ENCODE peak calls at places on chromosomes 12 and 14, in four cellular contexts. One of them, this sample, is unnamed. For H3K4me1, the result is how much of the 10 kb centered on the place peaks cover.

GRCh38 chr14:61690982-61691381 is 4.3 kb upstream of the HIF1A start:
- DNase-seq in stomach: no peak
- DNase-seq in A549: no peak
- DNase-seq in right lobe of liver: no peak
- DNase-seq in this sample: no peak

GRCh38 chr14:32217301-32217700 is 14.2 kb upstream of the RNU6-8 start:
- DNase-seq in right lobe of liver: no peak
- DNase-seq in A549: no peak
- DNase-seq in stomach: no peak
- DNase-seq in this sample: no peak

GRCh38 chr12:111367661-111368221 is 1.2 kb downstream of the PHETA1 start:
- DNase-seq in right lobe of liver: peak
- DNase-seq in stomach: peak
- DNase-seq in A549: peak
- DNase-seq in this sample: peak

GRCh38 chr14:33401326-33401725 is 462.6 kb downstream of the NPAS3 start:
- DNase-seq in A549: no peak
- DNase-seq in stomach: no peak
- DNase-seq in right lobe of liver: no peak
- DNase-seq in this sample: no peak

GRCh38 chr14:73324536-73324932 is 87.2 kb downstream of the PAPLN start:
- DNase-seq in right lobe of liver: no peak
- DNase-seq in A549: no peak
- DNase-seq in stomach: no peak
- DNase-seq in this sample: no peak

GRCh38 chr12:113007166-113007565 is 28.8 kb downstream of the OAS2 start:
- DNase-seq in right lobe of liver: no peak
- DNase-seq in A549: peak
- DNase-seq in stomach: no peak
- DNase-seq in this sample: no peak

GRCh38 chr12:3542911-3543310 is 51.9 kb downstream of the PRMT8 start:
- DNase-seq in A549: no peak
- DNase-seq in stomach: no peak
- DNase-seq in right lobe of liver: no peak
- DNase-seq in this sample: no peak

GRCh38 chr14:29111554-29111953 is 345.0 kb downstream of the FOXG1 start:
- DNase-seq in right lobe of liver: no peak
- DNase-seq in stomach: no peak
- DNase-seq in A549: no peak
- DNase-seq in this sample: no peak

DNA sequence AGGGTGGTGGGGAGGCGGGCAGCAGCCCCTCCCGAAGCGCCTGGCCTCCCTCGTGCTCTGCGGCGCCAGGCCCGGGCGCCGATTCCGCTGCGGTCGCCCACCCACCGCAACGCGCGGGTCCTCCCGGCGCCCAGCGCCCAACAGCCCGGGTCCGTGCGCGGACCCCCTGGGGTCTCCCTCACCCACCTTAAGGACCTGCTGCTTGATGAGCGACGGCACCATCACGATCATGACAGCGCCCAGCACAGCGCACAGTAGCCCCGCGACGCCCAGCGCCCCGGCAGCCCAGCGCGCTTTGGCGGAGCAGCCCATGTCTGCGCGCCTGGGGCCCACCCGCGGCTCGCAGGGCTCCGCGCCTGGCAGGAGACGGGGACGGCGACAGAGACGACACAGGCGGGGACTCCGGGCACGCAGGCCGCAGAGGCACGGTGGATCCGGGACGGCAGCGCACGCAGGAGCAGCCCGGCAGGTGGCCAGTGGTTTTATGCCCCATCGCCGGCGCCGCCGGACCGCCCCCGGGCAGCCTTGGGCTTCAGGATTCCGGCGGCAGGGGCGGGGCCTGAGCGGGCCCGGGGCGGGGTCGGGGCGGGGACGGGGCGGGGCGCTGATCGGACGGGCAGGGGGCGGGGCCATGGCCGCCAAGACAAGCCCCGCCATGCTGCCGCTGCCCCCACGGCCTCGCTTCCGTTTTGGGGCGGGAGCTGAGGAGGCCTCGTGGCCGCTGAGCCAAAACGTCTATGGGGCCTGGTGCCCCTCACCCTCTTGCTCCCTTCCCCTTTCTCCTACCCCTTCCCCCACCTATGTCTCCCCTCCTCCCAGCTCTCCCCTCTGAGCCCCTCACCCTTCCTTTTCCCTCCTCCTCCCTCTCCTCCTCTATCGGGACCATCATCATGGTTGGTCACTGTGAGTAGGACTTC is at the start of gene SCARB1:
- DNase-seq in right lobe of liver: peak
- DNase-seq in A549: peak
- DNase-seq in stomach: peak
- DNase-seq in this sample: peak
- TF ChIP-seq POLR2A in right lobe of liver: peak
- TF ChIP-seq POLR2A in A549: peak
- TF ChIP-seq POLR2A in stomach: no peak
- TF ChIP-seq POLR2A in this sample: peak

GRCh38 chr12:96048392-96048969 is 13.1 kb upstream of the LTA4H start:
- DNase-seq in A549: peak
- DNase-seq in stomach: no peak
- DNase-seq in right lobe of liver: no peak
- DNase-seq in this sample: no peak

GRCh38 chr12:96045566-96045965 is 10.2 kb upstream of the LTA4H start:
- DNase-seq in A549: no peak
- DNase-seq in stomach: no peak
- DNase-seq in right lobe of liver: no peak
- DNase-seq in this sample: no peak

GRCh38 chr12:96047621-96048211 is 12.3 kb upstream of the LTA4H start:
- DNase-seq in stomach: peak
- DNase-seq in A549: peak
- DNase-seq in right lobe of liver: no peak
- DNase-seq in this sample: peak

GRCh38 chr12:96046543-96047137 is 11.3 kb upstream of the LTA4H start:
- DNase-seq in A549: no peak
- DNase-seq in right lobe of liver: no peak
- DNase-seq in stomach: no peak
- DNase-seq in this sample: no peak

DNA sequence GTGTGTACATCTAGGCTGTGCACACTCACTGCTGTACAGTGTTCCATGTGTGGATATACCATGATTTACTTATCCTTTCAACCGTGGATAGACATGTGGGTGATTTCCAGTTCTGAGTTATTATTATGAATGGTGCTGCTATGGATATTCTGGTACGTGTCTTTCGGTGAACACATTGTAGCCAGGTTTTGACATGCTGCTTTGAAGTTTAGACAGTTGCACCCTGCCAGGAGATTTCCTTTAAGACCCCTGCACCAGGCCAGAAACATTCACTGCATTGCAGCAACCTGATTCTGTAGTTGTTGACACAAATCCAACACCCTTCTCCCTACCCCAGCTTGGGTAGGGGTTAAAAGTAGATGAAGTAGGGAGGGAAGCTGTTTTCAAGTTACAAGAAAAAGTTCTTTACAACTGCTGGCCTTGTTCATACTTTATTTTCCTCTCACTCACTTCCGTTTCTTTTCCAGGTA is 11.8 kb upstream of the LTA4H start:
- DNase-seq in A549: no peak
- DNase-seq in right lobe of liver: no peak
- DNase-seq in stomach: no peak
- DNase-seq in this sample: no peak
- H3K4me3 ChIP-seq in A549: no peak
- H3K4me3 ChIP-seq in right lobe of liver: no peak
- H3K4me3 ChIP-seq in stomach: no peak
- H3K4me3 ChIP-seq in this sample: no peak

DNA sequence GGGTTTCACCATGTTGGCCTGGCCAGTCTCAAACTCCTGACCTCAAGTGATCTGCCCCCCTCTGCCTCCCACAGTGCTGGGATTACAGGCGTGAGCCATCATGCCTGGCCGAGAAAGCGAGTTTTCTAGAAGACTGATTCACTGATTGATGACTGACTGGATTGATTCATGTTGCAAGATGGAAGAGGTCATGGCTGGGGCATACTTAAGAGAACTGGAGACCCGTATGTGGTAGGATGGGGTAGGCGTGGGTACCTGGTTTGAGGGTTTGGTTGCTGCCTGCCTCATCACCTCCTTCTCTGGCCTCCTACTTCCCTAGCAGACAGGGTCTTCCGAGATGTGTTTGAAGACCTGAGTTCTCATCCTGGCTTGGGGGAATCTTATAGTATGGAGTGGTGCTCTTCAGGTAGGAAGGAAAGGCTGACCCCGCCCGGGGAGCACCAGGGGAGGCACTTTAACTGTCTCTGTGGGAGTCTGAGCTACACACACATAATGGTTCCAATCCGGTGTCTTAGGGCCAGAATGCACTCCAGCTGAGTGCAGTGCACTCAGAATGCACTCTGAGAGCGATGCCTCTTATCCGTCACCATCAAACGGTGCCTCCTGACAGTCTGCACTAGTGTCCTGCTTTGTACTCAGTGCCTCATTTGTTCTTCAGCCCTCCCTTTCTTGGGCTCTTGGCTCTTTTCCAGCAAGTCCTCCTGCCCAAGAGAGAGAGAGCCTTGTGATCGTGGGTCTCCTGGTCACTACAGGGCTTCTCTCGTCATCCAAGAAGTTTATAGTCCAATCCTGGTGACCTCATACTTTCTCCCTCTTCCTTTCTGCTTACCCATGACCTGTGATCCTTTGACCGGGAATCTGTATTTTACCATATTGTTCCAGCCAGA is 19.7 kb downstream of the PLEKHG3 start:
- DNase-seq in A549: no peak
- DNase-seq in right lobe of liver: peak
- DNase-seq in stomach: no peak
- DNase-seq in this sample: no peak
- H3K4me1 ChIP-seq in A549: half or more
- H3K4me1 ChIP-seq in right lobe of liver: under half
- H3K4me1 ChIP-seq in stomach: half or more
- H3K4me1 ChIP-seq in this sample: half or more

DNA sequence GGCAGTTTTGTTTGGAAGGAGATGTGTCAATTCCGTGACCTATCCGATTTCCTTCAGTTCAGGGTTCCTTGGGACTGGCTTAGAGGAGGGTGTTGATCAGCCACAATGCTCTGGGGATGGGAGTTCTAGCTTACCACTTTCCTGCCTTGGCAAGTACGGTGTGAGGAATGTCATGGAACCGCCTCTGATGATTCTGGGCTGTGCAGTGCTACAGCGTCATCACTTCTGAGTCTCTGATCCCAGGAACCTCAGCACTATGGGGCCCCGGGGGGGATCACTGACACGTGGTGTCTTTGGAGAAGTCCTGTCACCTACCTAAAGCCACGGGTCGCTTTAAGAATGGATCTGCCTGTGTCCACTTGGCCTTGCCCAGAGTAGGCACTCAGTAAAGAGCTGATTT is 271.5 kb upstream of the FKBP4 start:
- DNase-seq in stomach: no peak
- DNase-seq in A549: no peak
- DNase-seq in right lobe of liver: no peak
- DNase-seq in this sample: no peak
- TF ChIP-seq POLR2A in stomach: no peak
- TF ChIP-seq POLR2A in A549: no peak
- TF ChIP-seq POLR2A in right lobe of liver: no peak
- TF ChIP-seq POLR2A in this sample: no peak

GRCh38 chr12:57148469-57149308 is 1.3 kb upstream of the LRP1-AS start:
- DNase-seq in stomach: peak
- DNase-seq in right lobe of liver: peak
- DNase-seq in A549: no peak
- DNase-seq in this sample: peak

GRCh38 chr12:57147641-57147944 is 174 bp upstream of the LRP1-AS start:
- DNase-seq in stomach: no peak
- DNase-seq in A549: no peak
- DNase-seq in right lobe of liver: no peak
- DNase-seq in this sample: no peak

GRCh38 chr12:57145460-57146059 is 1.9 kb downstream of the LRP1-AS start:
- DNase-seq in right lobe of liver: no peak
- DNase-seq in A549: no peak
- DNase-seq in stomach: no peak
- DNase-seq in this sample: no peak

GRCh38 chr12:57146925-57147640 is at the start of gene LRP1-AS:
- DNase-seq in stomach: no peak
- DNase-seq in A549: no peak
- DNase-seq in right lobe of liver: no peak
- DNase-seq in this sample: no peak

GRCh38 chr12:57146092-57146491 is 1.3 kb downstream of the LRP1-AS start:
- DNase-seq in stomach: no peak
- DNase-seq in A549: no peak
- DNase-seq in right lobe of liver: no peak
- DNase-seq in this sample: no peak
- H3K4me3 ChIP-seq in stomach: no peak
- H3K4me3 ChIP-seq in A549: no peak
- H3K4me3 ChIP-seq in right lobe of liver: no peak
- H3K4me3 ChIP-seq in this sample: no peak

GRCh38 chr12:84929486-84929885 is 16.9 kb upstream of the SLC6A15 start:
- DNase-seq in stomach: no peak
- DNase-seq in right lobe of liver: no peak
- DNase-seq in A549: no peak
- DNase-seq in this sample: no peak
- H3K4me1 ChIP-seq in stomach: under half
- H3K4me1 ChIP-seq in right lobe of liver: under half
- H3K4me1 ChIP-seq in A549: under half
- H3K4me1 ChIP-seq in this sample: under half

DNA sequence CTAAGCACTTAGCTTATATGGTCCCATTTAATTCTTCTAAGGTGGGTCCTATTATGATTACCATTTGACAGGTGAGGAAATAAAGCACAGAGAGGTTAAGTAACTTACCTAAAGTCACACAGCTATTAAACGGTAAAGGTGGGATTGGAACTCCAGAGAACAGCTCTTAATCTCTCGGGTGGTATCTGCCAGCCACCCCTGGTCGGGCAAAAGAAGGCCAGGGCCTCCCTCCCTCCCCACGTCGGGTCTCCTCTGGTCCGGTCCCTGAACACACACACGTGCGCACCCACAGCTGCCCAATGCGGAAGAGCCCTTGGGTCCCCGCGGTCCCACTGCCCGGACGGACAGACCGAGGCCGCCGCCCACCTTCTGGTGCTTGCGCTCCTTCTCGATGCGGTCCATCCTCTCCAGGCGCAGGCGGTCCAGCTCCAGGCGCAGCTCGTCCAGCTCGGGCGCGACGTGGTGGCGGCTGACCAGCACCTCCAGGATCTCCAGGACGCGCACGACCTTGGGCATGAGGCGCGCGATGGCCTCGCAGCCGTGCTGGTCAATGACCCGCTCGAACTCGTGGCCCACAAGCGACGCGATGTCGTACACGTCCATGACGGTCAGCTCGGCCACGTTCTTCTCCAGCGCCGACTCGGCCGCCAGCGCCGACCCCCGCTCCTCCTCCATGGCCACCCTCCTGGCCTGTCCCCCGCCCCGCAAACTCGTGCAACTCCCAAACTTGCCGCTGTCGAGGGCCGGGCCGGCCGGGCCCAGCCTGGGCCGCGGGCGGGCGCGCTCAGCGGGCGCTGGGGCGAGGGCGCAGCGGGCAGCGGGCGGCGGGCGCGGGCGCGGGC is 490 bp downstream of the RILPL1 start:
- DNase-seq in A549: peak
- DNase-seq in right lobe of liver: peak
- DNase-seq in stomach: peak
- DNase-seq in this sample: peak
- TF ChIP-seq POLR2A in A549: no peak
- TF ChIP-seq POLR2A in right lobe of liver: no peak
- TF ChIP-seq POLR2A in stomach: no peak
- TF ChIP-seq POLR2A in this sample: no peak

GRCh38 chr14:75069021-75069810 is at the start of gene ZC2HC1C:
- DNase-seq in right lobe of liver: peak
- DNase-seq in A549: peak
- DNase-seq in stomach: peak
- DNase-seq in this sample: peak
- H3K4me3 ChIP-seq in right lobe of liver: peak
- H3K4me3 ChIP-seq in A549: peak
- H3K4me3 ChIP-seq in stomach: peak
- H3K4me3 ChIP-seq in this sample: peak